ENCODE peak calls at places on chromosome 7, in seven cellular contexts. X is activated T-helper 1 cell treated with anti-CD3 and anti-CD28 coated beads, Interleukin-2, amount 50 U/mL, for 16 hours; N is T47D; D is cerebellar cortex; P is LNCaP clone FGC; F is stimulated activated CD4-positive, alpha-beta T cell treated with anti-CD3 and anti-CD28 coated beads, Interleukin-2, amount 100 ng/mL, for 48 hours; B is caudate nucleus. Q is an unnamed sample.

GRCh38 chr7:157690058-157690832 is 353.4 kb downstream of the DNAJB6 start:
- DNase-seq in X (no peak), N (no peak), D (no peak), P (no peak), F (no peak), B (no peak), Q (no peak)

GRCh38 chr7:29335188-29336083 is 140.9 kb downstream of the CHN2 start:
- DNase-seq in X (no peak), N (no peak), D (no peak), P (no peak), F (no peak), B (no peak), Q (no peak)

GRCh38 chr7:43204081-43204480 is 91.6 kb downstream of the HECW1 start:
- DNase-seq in X (no peak), N (no peak), D (no peak), P (no peak), F (no peak), B (no peak), Q (no peak)

GRCh38 chr7:135537905-135538304 is 19.8 kb upstream of the NUP205 start:
- DNase-seq in X (no peak), N (peak), D (no peak), P (no peak), F (no peak), B (no peak), Q (no peak)

GRCh38 chr7:50121269-50121668 is 28.2 kb upstream of the ZPBP start:
- DNase-seq in X (no peak), N (no peak), D (no peak), P (no peak), F (no peak), B (no peak), Q (no peak)

GRCh38 chr7:29000346-29000745 is 42.2 kb upstream of the TRIL start:
- DNase-seq in X (no peak), N (no peak), D (no peak), P (no peak), F (no peak), B (no peak), Q (no peak)

GRCh38 chr7:69871213-69871885 is 273.1 kb downstream of the AUTS2 start:
- DNase-seq in X (no peak), N (no peak), D (no peak), P (no peak), F (no peak), B (no peak), Q (no peak)

GRCh38 chr7:137328389-137329120 is 15.0 kb downstream of the PTN start:
- DNase-seq in X (no peak), N (no peak), D (no peak), P (no peak), F (no peak), B (no peak), Q (peak)

GRCh38 chr7:50467817-50468610 is 17.9 kb upstream of the FIGNL1 start:
- DNase-seq in X (peak), N (peak), D (peak), P (peak), F (peak), B (peak), Q (peak)

GRCh38 chr7:30845426-30846135 is 66.1 kb upstream of the AQP1 start:
- DNase-seq in X (no peak), N (no peak), D (peak), P (no peak), F (no peak), B (no peak), Q (no peak)

Q was measured in NCI-H1436.